ENCODE peak calls at places on chromosomes 1 and 21, in seven cellular contexts. One of them, this sample, is unnamed.

GRCh38 chr1:241838831-241839365 is 9.1 kb upstream of the EXO1 start:
- DNase-seq in cardiac fibroblast: no peak
- DNase-seq in HL-60: no peak
- DNase-seq in esophagus squamous epithelium: no peak
- DNase-seq in WTC11: no peak
- DNase-seq in fibroblast of lung: no peak
- DNase-seq in glutamatergic neuron: no peak
- DNase-seq in this sample: no peak

GRCh38 chr1:234212764-234213406 is 160.4 kb upstream of the COA6 start:
- DNase-seq in esophagus squamous epithelium: no peak
- DNase-seq in cardiac fibroblast: peak; percentile 6
- DNase-seq in WTC11: peak; percentile 43
- DNase-seq in fibroblast of lung: peak; percentile 55
- DNase-seq in HL-60: peak; percentile 60
- DNase-seq in glutamatergic neuron: no peak
- DNase-seq in this sample: peak; percentile 81

GRCh38 chr1:191831572-191831971 is 326.7 kb upstream of the RGS18 start:
- DNase-seq in esophagus squamous epithelium: no peak
- DNase-seq in glutamatergic neuron: no peak
- DNase-seq in WTC11: no peak
- DNase-seq in HL-60: no peak
- DNase-seq in cardiac fibroblast: peak; percentile 5
- DNase-seq in fibroblast of lung: peak; percentile 4
- DNase-seq in this sample: no peak

GRCh38 chr1:224201853-224202252 is 18.8 kb downstream of the DEGS1 start:
- DNase-seq in fibroblast of lung: no peak
- DNase-seq in cardiac fibroblast: no peak
- DNase-seq in glutamatergic neuron: no peak
- DNase-seq in WTC11: no peak
- DNase-seq in HL-60: no peak
- DNase-seq in esophagus squamous epithelium: no peak
- DNase-seq in this sample: no peak

GRCh38 chr1:206706298-206706791 is 21.6 kb downstream of the MAPKAPK2 start:
- DNase-seq in HL-60: peak; percentile 38
- DNase-seq in esophagus squamous epithelium: no peak
- DNase-seq in WTC11: no peak
- DNase-seq in fibroblast of lung: peak; percentile 96
- DNase-seq in cardiac fibroblast: peak; percentile 93
- DNase-seq in glutamatergic neuron: peak; percentile 62
- DNase-seq in this sample: no peak

GRCh38 chr1:31734582-31735107 is 29.5 kb downstream of the ADGRB2 start:
- DNase-seq in glutamatergic neuron: no peak
- DNase-seq in fibroblast of lung: peak; percentile 48
- DNase-seq in esophagus squamous epithelium: no peak
- DNase-seq in HL-60: no peak
- DNase-seq in cardiac fibroblast: no peak
- DNase-seq in WTC11: no peak
- DNase-seq in this sample: no peak

GRCh38 chr1:81706650-81707435 is 93.9 kb upstream of the ADGRL2 start:
- DNase-seq in WTC11: no peak
- DNase-seq in glutamatergic neuron: no peak
- DNase-seq in esophagus squamous epithelium: no peak
- DNase-seq in cardiac fibroblast: peak; percentile 59
- DNase-seq in fibroblast of lung: peak; percentile 83
- DNase-seq in HL-60: no peak
- DNase-seq in this sample: no peak

GRCh38 chr1:61184035-61184713 is 101.8 kb downstream of the NFIA start:
- DNase-seq in WTC11: no peak
- DNase-seq in fibroblast of lung: peak; percentile 89
- DNase-seq in esophagus squamous epithelium: peak; percentile 7
- DNase-seq in cardiac fibroblast: peak; percentile 98
- DNase-seq in HL-60: no peak
- DNase-seq in glutamatergic neuron: no peak
- DNase-seq in this sample: no peak

GRCh38 chr1:116165572-116165971 is 54.4 kb downstream of the MAB21L3 start:
- DNase-seq in HL-60: no peak
- DNase-seq in cardiac fibroblast: no peak
- DNase-seq in glutamatergic neuron: no peak
- DNase-seq in esophagus squamous epithelium: no peak
- DNase-seq in fibroblast of lung: no peak
- DNase-seq in WTC11: no peak
- DNase-seq in this sample: no peak

GRCh38 chr1:168084396-168085231 is 52.1 kb downstream of the GPR161 start:
- DNase-seq in cardiac fibroblast: peak; percentile 70
- DNase-seq in fibroblast of lung: peak; percentile 12
- DNase-seq in glutamatergic neuron: peak; percentile 85
- DNase-seq in WTC11: peak; percentile 85
- DNase-seq in esophagus squamous epithelium: no peak
- DNase-seq in HL-60: peak; percentile 69
- DNase-seq in this sample: no peak

GRCh38 chr1:47508900-47509488 is 71.2 kb downstream of the FOXD2 start:
- DNase-seq in cardiac fibroblast: no peak
- DNase-seq in WTC11: no peak
- DNase-seq in HL-60: no peak
- DNase-seq in glutamatergic neuron: no peak
- DNase-seq in fibroblast of lung: no peak
- DNase-seq in esophagus squamous epithelium: no peak
- DNase-seq in this sample: no peak

GRCh38 chr1:6246497-6247295 is 2.7 kb downstream of the HES3 start:
- DNase-seq in cardiac fibroblast: peak; percentile 80
- DNase-seq in WTC11: peak; percentile 95
- DNase-seq in HL-60: peak; percentile 70
- DNase-seq in fibroblast of lung: peak; percentile 57
- DNase-seq in glutamatergic neuron: peak; percentile 98
- DNase-seq in esophagus squamous epithelium: no peak
- DNase-seq in this sample: peak; percentile 59

GRCh38 chr1:25657121-25657521 is 40.5 kb downstream of the MAN1C1 start:
- DNase-seq in cardiac fibroblast: no peak
- DNase-seq in fibroblast of lung: no peak
- DNase-seq in HL-60: no peak
- DNase-seq in WTC11: no peak
- DNase-seq in esophagus squamous epithelium: no peak
- DNase-seq in glutamatergic neuron: no peak
- DNase-seq in this sample: no peak

GRCh38 chr1:82542141-82542540 is 741.4 kb downstream of the ADGRL2 start:
- DNase-seq in cardiac fibroblast: no peak
- DNase-seq in WTC11: no peak
- DNase-seq in fibroblast of lung: no peak
- DNase-seq in esophagus squamous epithelium: no peak
- DNase-seq in glutamatergic neuron: no peak
- DNase-seq in HL-60: no peak
- DNase-seq in this sample: no peak

GRCh38 chr1:206809504-206810084 is 37.3 kb upstream of the IL10 start:
- DNase-seq in HL-60: peak; percentile 56
- DNase-seq in fibroblast of lung: peak; percentile 35
- DNase-seq in WTC11: no peak
- DNase-seq in cardiac fibroblast: peak; percentile 74
- DNase-seq in esophagus squamous epithelium: no peak
- DNase-seq in glutamatergic neuron: no peak
- DNase-seq in this sample: no peak

GRCh38 chr1:225355863-225356262 is 72.0 kb downstream of the LBR start:
- DNase-seq in esophagus squamous epithelium: no peak
- DNase-seq in HL-60: no peak
- DNase-seq in glutamatergic neuron: no peak
- DNase-seq in cardiac fibroblast: no peak
- DNase-seq in WTC11: no peak
- DNase-seq in fibroblast of lung: no peak
- DNase-seq in this sample: no peak

GRCh38 chr1:17161137-17161700 is 42.0 kb upstream of the PADI2 start:
- DNase-seq in fibroblast of lung: no peak
- DNase-seq in esophagus squamous epithelium: no peak
- DNase-seq in cardiac fibroblast: peak; percentile 26
- DNase-seq in HL-60: peak; percentile 44
- DNase-seq in glutamatergic neuron: no peak
- DNase-seq in WTC11: no peak
- DNase-seq in this sample: no peak

GRCh38 chr1:206814716-206815341 is 42.5 kb upstream of the IL10 start:
- DNase-seq in esophagus squamous epithelium: no peak
- DNase-seq in WTC11: no peak
- DNase-seq in cardiac fibroblast: peak; percentile 91
- DNase-seq in fibroblast of lung: peak; percentile 72
- DNase-seq in HL-60: no peak
- DNase-seq in glutamatergic neuron: no peak
- DNase-seq in this sample: no peak

GRCh38 chr1:15417365-15417934 is 7.8 kb downstream of the EFHD2 start:
- DNase-seq in WTC11: no peak
- DNase-seq in glutamatergic neuron: no peak
- DNase-seq in esophagus squamous epithelium: no peak
- DNase-seq in fibroblast of lung: peak; percentile 77
- DNase-seq in HL-60: peak; percentile 26
- DNase-seq in cardiac fibroblast: no peak
- DNase-seq in this sample: no peak

GRCh38 chr1:226428348-226429050 is 20.6 kb upstream of the PARP1 start:
- DNase-seq in glutamatergic neuron: no peak
- DNase-seq in cardiac fibroblast: no peak
- DNase-seq in WTC11: no peak
- DNase-seq in HL-60: no peak
- DNase-seq in fibroblast of lung: no peak
- DNase-seq in esophagus squamous epithelium: no peak
- DNase-seq in this sample: no peak

GRCh38 chr1:229536982-229537381 is 21.5 kb downstream of the ABCB10 start:
- DNase-seq in cardiac fibroblast: no peak
- DNase-seq in esophagus squamous epithelium: no peak
- DNase-seq in WTC11: no peak
- DNase-seq in fibroblast of lung: no peak
- DNase-seq in HL-60: peak; percentile 56
- DNase-seq in glutamatergic neuron: no peak
- DNase-seq in this sample: no peak

GRCh38 chr1:228445524-228445866 is 28.8 kb upstream of the TRIM17 start:
- DNase-seq in WTC11: no peak
- DNase-seq in fibroblast of lung: no peak
- DNase-seq in esophagus squamous epithelium: no peak
- DNase-seq in HL-60: no peak
- DNase-seq in glutamatergic neuron: no peak
- DNase-seq in cardiac fibroblast: no peak
- DNase-seq in this sample: no peak

GRCh38 chr21:39441502-39442475 is 3.8 kb downstream of the LCA5L start:
- DNase-seq in HL-60: peak; percentile 69
- DNase-seq in glutamatergic neuron: peak; percentile 40
- DNase-seq in cardiac fibroblast: peak; percentile 75
- DNase-seq in esophagus squamous epithelium: no peak
- DNase-seq in WTC11: peak; percentile 39
- DNase-seq in fibroblast of lung: peak; percentile 47
- DNase-seq in this sample: no peak

GRCh38 chr21:39451332-39452206 is at the start of gene SH3BGR:
- DNase-seq in esophagus squamous epithelium: no peak
- DNase-seq in HL-60: no peak
- DNase-seq in fibroblast of lung: peak; percentile 17
- DNase-seq in glutamatergic neuron: no peak
- DNase-seq in cardiac fibroblast: peak; percentile 19
- DNase-seq in WTC11: peak; percentile 70
- DNase-seq in this sample: no peak

GRCh38 chr21:39444406-39445145 is 1.0 kb downstream of the LCA5L start:
- DNase-seq in cardiac fibroblast: peak; percentile 63
- DNase-seq in WTC11: no peak
- DNase-seq in fibroblast of lung: peak; percentile 85
- DNase-seq in esophagus squamous epithelium: no peak
- DNase-seq in HL-60: no peak
- DNase-seq in glutamatergic neuron: no peak
- DNase-seq in this sample: no peak

GRCh38 chr21:39447264-39447663 is 1.7 kb upstream of the LCA5L start:
- DNase-seq in HL-60: no peak
- DNase-seq in glutamatergic neuron: no peak
- DNase-seq in cardiac fibroblast: no peak
- DNase-seq in fibroblast of lung: no peak
- DNase-seq in WTC11: no peak
- DNase-seq in esophagus squamous epithelium: no peak
- DNase-seq in this sample: no peak

DNA sequence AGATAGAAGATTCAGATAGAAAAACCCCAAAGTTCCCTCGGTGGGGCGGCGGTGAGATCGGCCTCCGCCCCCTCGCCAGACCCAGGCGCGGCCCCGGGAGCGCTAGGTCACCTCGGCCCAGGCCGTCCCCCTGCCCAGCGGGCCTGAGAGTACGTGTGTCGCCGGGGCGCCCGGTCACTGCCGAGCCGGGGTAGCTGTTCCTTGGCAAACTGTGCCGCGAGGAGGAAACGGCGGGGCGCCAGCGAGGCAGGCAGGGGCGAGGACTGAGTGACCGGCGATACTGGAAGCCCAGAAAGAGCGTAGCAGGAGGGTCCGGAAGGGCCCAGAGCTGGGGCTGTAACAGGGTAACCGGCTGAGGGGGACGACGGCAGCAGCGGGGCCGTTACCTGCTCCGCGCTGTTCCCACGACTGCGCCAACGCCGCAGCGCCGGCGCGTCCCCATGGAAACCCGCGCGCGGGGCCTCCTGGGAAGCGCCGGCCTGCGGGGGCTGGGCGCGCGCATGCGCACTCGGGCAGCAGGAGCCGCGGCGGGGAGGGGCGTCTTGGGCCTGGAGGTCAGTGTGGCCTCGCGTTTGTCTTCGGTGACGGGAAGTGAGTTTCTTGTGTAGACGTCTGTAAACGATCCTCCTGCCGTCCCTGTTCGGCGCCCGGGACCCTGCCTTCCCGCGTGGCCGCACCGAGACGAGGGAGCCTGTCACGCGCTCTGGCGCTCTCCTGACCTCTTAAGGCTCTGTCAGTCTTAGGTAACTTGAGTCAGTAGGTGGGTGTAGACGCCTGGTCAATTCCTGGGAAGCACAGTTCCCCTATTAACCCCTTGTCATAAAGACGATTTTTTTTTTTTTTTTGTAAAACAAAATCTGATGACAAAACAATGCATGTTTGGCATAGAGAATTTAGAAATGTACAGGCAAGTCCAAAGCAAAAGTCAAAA is at the start of gene LCA5L:
- DNase-seq in glutamatergic neuron: peak; percentile 97
- DNase-seq in fibroblast of lung: peak; percentile 84
- DNase-seq in HL-60: peak; percentile 92
- DNase-seq in esophagus squamous epithelium: peak; percentile 39
- DNase-seq in cardiac fibroblast: peak; percentile 94
- DNase-seq in WTC11: peak; percentile 93
- DNase-seq in this sample: peak; percentile 86
- TF ChIP-seq CTCF in glutamatergic neuron: no peak
- TF ChIP-seq CTCF in fibroblast of lung: peak; percentile 24
- TF ChIP-seq CTCF in HL-60: no peak
- TF ChIP-seq CTCF in esophagus squamous epithelium: peak; percentile 24
- TF ChIP-seq CTCF in cardiac fibroblast: peak; percentile 29
- TF ChIP-seq CTCF in WTC11: no peak
- TF ChIP-seq CTCF in this sample: no peak

GRCh38 chr1:41578712-41579335 is 94.3 kb upstream of the EDN2 start:
- DNase-seq in cardiac fibroblast: peak; percentile 27
- DNase-seq in fibroblast of lung: peak; percentile 14
- DNase-seq in HL-60: no peak
- DNase-seq in esophagus squamous epithelium: no peak
- DNase-seq in glutamatergic neuron: no peak
- DNase-seq in WTC11: peak; percentile 33
- DNase-seq in this sample: no peak
- TF ChIP-seq CTCF in cardiac fibroblast: peak; percentile 47
- TF ChIP-seq CTCF in fibroblast of lung: peak; percentile 69
- TF ChIP-seq CTCF in HL-60: peak; percentile 1
- TF ChIP-seq CTCF in esophagus squamous epithelium: peak; percentile 53
- TF ChIP-seq CTCF in glutamatergic neuron: peak; percentile 53
- TF ChIP-seq CTCF in WTC11: no peak
- TF ChIP-seq CTCF in this sample: peak; percentile 28

GRCh38 chr1:62912028-62912638 is 128.2 kb downstream of the ATG4C start:
- DNase-seq in esophagus squamous epithelium: no peak
- DNase-seq in cardiac fibroblast: peak; percentile 38
- DNase-seq in WTC11: no peak
- DNase-seq in fibroblast of lung: peak; percentile 11
- DNase-seq in glutamatergic neuron: no peak
- DNase-seq in HL-60: no peak
- DNase-seq in this sample: no peak
- TF ChIP-seq CTCF in esophagus squamous epithelium: peak; percentile 50
- TF ChIP-seq CTCF in cardiac fibroblast: peak; percentile 83
- TF ChIP-seq CTCF in WTC11: peak; percentile 52
- TF ChIP-seq CTCF in fibroblast of lung: peak; percentile 88
- TF ChIP-seq CTCF in glutamatergic neuron: peak; percentile 80
- TF ChIP-seq CTCF in HL-60: peak; percentile 79
- TF ChIP-seq CTCF in this sample: peak; percentile 57

GRCh38 chr1:160046494-160047115 is 14.8 kb upstream of the PIGM start:
- DNase-seq in esophagus squamous epithelium: no peak
- DNase-seq in fibroblast of lung: peak; percentile 17
- DNase-seq in HL-60: peak; percentile 39
- DNase-seq in glutamatergic neuron: peak; percentile 57
- DNase-seq in WTC11: peak; percentile 61
- DNase-seq in cardiac fibroblast: peak; percentile 59
- DNase-seq in this sample: no peak
- TF ChIP-seq CTCF in esophagus squamous epithelium: peak; percentile 64
- TF ChIP-seq CTCF in fibroblast of lung: peak; percentile 54
- TF ChIP-seq CTCF in HL-60: peak; percentile 16
- TF ChIP-seq CTCF in glutamatergic neuron: peak; percentile 59
- TF ChIP-seq CTCF in WTC11: peak; percentile 57
- TF ChIP-seq CTCF in cardiac fibroblast: peak; percentile 59
- TF ChIP-seq CTCF in this sample: peak; percentile 50